ENCODE peak calls at places on chromosomes 5 and 9, in ten cellular contexts. One of them, this sample, is unnamed.

GRCh38 chr5:159359408-159359807 is 29.1 kb upstream of the IL12B start:
- DNase-seq in mucosa of descending colon: no peak
- DNase-seq in transverse colon: no peak
- DNase-seq in CD8-positive, alpha-beta memory T cell: no peak
- DNase-seq in amniotic stem cell: no peak
- DNase-seq in A172: no peak
- DNase-seq in HFFc6: no peak
- DNase-seq in SW 1271: no peak
- DNase-seq in ELR: no peak
- DNase-seq in T-helper 2 cell: no peak
- DNase-seq in this sample: no peak

GRCh38 chr5:54217826-54218503 is 92.4 kb downstream of the ARL15 start:
- DNase-seq in mucosa of descending colon: no peak
- DNase-seq in transverse colon: no peak
- DNase-seq in CD8-positive, alpha-beta memory T cell: peak
- DNase-seq in amniotic stem cell: peak
- DNase-seq in A172: peak
- DNase-seq in HFFc6: peak
- DNase-seq in SW 1271: no peak
- DNase-seq in ELR: peak
- DNase-seq in T-helper 2 cell: no peak
- DNase-seq in this sample: peak

GRCh38 chr9:114804504-114804903 is 1.3 kb downstream of the TNFSF15 start:
- DNase-seq in mucosa of descending colon: peak
- DNase-seq in transverse colon: peak
- DNase-seq in CD8-positive, alpha-beta memory T cell: no peak
- DNase-seq in amniotic stem cell: no peak
- DNase-seq in A172: peak
- DNase-seq in HFFc6: peak
- DNase-seq in SW 1271: no peak
- DNase-seq in ELR: peak
- DNase-seq in T-helper 2 cell: no peak
- DNase-seq in this sample: peak

GRCh38 chr5:94776167-94776566 is 157.7 kb downstream of the SLF1 start:
- DNase-seq in mucosa of descending colon: no peak
- DNase-seq in transverse colon: no peak
- DNase-seq in CD8-positive, alpha-beta memory T cell: no peak
- DNase-seq in amniotic stem cell: no peak
- DNase-seq in A172: no peak
- DNase-seq in HFFc6: no peak
- DNase-seq in SW 1271: no peak
- DNase-seq in ELR: no peak
- DNase-seq in T-helper 2 cell: no peak
- DNase-seq in this sample: no peak

GRCh38 chr5:132802044-132802684 is 10.9 kb upstream of the SOWAHA start:
- DNase-seq in mucosa of descending colon: no peak
- DNase-seq in transverse colon: no peak
- DNase-seq in CD8-positive, alpha-beta memory T cell: no peak
- DNase-seq in amniotic stem cell: no peak
- DNase-seq in A172: no peak
- DNase-seq in HFFc6: no peak
- DNase-seq in SW 1271: no peak
- DNase-seq in ELR: no peak
- DNase-seq in T-helper 2 cell: no peak
- DNase-seq in this sample: no peak

GRCh38 chr5:170420809-170421412 is 31.7 kb upstream of the KCNMB1 start:
- DNase-seq in mucosa of descending colon: no peak
- DNase-seq in transverse colon: peak
- DNase-seq in CD8-positive, alpha-beta memory T cell: peak
- DNase-seq in amniotic stem cell: no peak
- DNase-seq in A172: peak
- DNase-seq in HFFc6: peak
- DNase-seq in SW 1271: no peak
- DNase-seq in ELR: peak
- DNase-seq in T-helper 2 cell: peak
- DNase-seq in this sample: peak

GRCh38 chr9:123372766-123373446 is 16.9 kb downstream of the CRB2 start:
- DNase-seq in mucosa of descending colon: no peak
- DNase-seq in transverse colon: no peak
- DNase-seq in CD8-positive, alpha-beta memory T cell: no peak
- DNase-seq in amniotic stem cell: no peak
- DNase-seq in A172: no peak
- DNase-seq in HFFc6: no peak
- DNase-seq in SW 1271: no peak
- DNase-seq in ELR: no peak
- DNase-seq in T-helper 2 cell: no peak
- DNase-seq in this sample: no peak

GRCh38 chr9:15115041-15115440 is 192.0 kb downstream of the TTC39B start:
- DNase-seq in mucosa of descending colon: no peak
- DNase-seq in transverse colon: no peak
- DNase-seq in CD8-positive, alpha-beta memory T cell: no peak
- DNase-seq in amniotic stem cell: no peak
- DNase-seq in A172: no peak
- DNase-seq in HFFc6: no peak
- DNase-seq in SW 1271: no peak
- DNase-seq in ELR: no peak
- DNase-seq in T-helper 2 cell: no peak
- DNase-seq in this sample: no peak

GRCh38 chr5:122259995-122260394 is 52.0 kb upstream of the SNCAIP start:
- DNase-seq in mucosa of descending colon: no peak
- DNase-seq in transverse colon: no peak
- DNase-seq in CD8-positive, alpha-beta memory T cell: no peak
- DNase-seq in amniotic stem cell: no peak
- DNase-seq in A172: peak
- DNase-seq in HFFc6: peak
- DNase-seq in SW 1271: no peak
- DNase-seq in ELR: peak
- DNase-seq in T-helper 2 cell: no peak
- DNase-seq in this sample: no peak

GRCh38 chr9:79266986-79267385 is 304.8 kb upstream of the TLE4 start:
- DNase-seq in mucosa of descending colon: no peak
- DNase-seq in transverse colon: no peak
- DNase-seq in CD8-positive, alpha-beta memory T cell: no peak
- DNase-seq in amniotic stem cell: no peak
- DNase-seq in A172: no peak
- DNase-seq in HFFc6: peak
- DNase-seq in SW 1271: no peak
- DNase-seq in ELR: peak
- DNase-seq in T-helper 2 cell: no peak
- DNase-seq in this sample: no peak

GRCh38 chr9:14661421-14662059 is 31.7 kb downstream of the ZDHHC21 start:
- DNase-seq in mucosa of descending colon: no peak
- DNase-seq in transverse colon: no peak
- DNase-seq in CD8-positive, alpha-beta memory T cell: no peak
- DNase-seq in amniotic stem cell: no peak
- DNase-seq in A172: peak
- DNase-seq in HFFc6: no peak
- DNase-seq in SW 1271: no peak
- DNase-seq in ELR: peak
- DNase-seq in T-helper 2 cell: no peak
- DNase-seq in this sample: no peak

GRCh38 chr5:179345429-179346321 is at the start of gene ADAMTS2:
- DNase-seq in mucosa of descending colon: peak
- DNase-seq in transverse colon: peak
- DNase-seq in CD8-positive, alpha-beta memory T cell: no peak
- DNase-seq in amniotic stem cell: peak
- DNase-seq in A172: no peak
- DNase-seq in HFFc6: no peak
- DNase-seq in SW 1271: no peak
- DNase-seq in ELR: peak
- DNase-seq in T-helper 2 cell: no peak
- DNase-seq in this sample: peak

GRCh38 chr9:112552229-112553050 is 65.8 kb downstream of the KIAA1958 start:
- DNase-seq in mucosa of descending colon: no peak
- DNase-seq in transverse colon: no peak
- DNase-seq in CD8-positive, alpha-beta memory T cell: no peak
- DNase-seq in amniotic stem cell: no peak
- DNase-seq in A172: no peak
- DNase-seq in HFFc6: no peak
- DNase-seq in SW 1271: no peak
- DNase-seq in ELR: no peak
- DNase-seq in T-helper 2 cell: no peak
- DNase-seq in this sample: no peak

GRCh38 chr9:126791406-126792230 is 13.2 kb upstream of the ZBTB43 start:
- DNase-seq in mucosa of descending colon: no peak
- DNase-seq in transverse colon: no peak
- DNase-seq in CD8-positive, alpha-beta memory T cell: no peak
- DNase-seq in amniotic stem cell: peak
- DNase-seq in A172: peak
- DNase-seq in HFFc6: peak
- DNase-seq in SW 1271: peak
- DNase-seq in ELR: peak
- DNase-seq in T-helper 2 cell: no peak
- DNase-seq in this sample: no peak

GRCh38 chr5:107486489-107486888 is 184.2 kb downstream of the EFNA5 start:
- DNase-seq in mucosa of descending colon: no peak
- DNase-seq in transverse colon: no peak
- DNase-seq in CD8-positive, alpha-beta memory T cell: peak
- DNase-seq in amniotic stem cell: no peak
- DNase-seq in A172: peak
- DNase-seq in HFFc6: no peak
- DNase-seq in SW 1271: no peak
- DNase-seq in ELR: peak
- DNase-seq in T-helper 2 cell: peak
- DNase-seq in this sample: no peak

GRCh38 chr5:43996221-43996620 is 393.0 kb downstream of the FGF10 start:
- DNase-seq in mucosa of descending colon: no peak
- DNase-seq in transverse colon: no peak
- DNase-seq in CD8-positive, alpha-beta memory T cell: no peak
- DNase-seq in amniotic stem cell: no peak
- DNase-seq in A172: no peak
- DNase-seq in HFFc6: no peak
- DNase-seq in SW 1271: no peak
- DNase-seq in ELR: no peak
- DNase-seq in T-helper 2 cell: no peak
- DNase-seq in this sample: no peak

GRCh38 chr5:67773439-67773988 is 442.0 kb upstream of the PIK3R1 start:
- DNase-seq in mucosa of descending colon: peak
- DNase-seq in transverse colon: peak
- DNase-seq in CD8-positive, alpha-beta memory T cell: no peak
- DNase-seq in amniotic stem cell: no peak
- DNase-seq in A172: peak
- DNase-seq in HFFc6: no peak
- DNase-seq in SW 1271: no peak
- DNase-seq in ELR: no peak
- DNase-seq in T-helper 2 cell: no peak
- DNase-seq in this sample: no peak

GRCh38 chr5:10063997-10064396 is 185.7 kb downstream of the ATPSCKMT start:
- DNase-seq in mucosa of descending colon: no peak
- DNase-seq in transverse colon: no peak
- DNase-seq in CD8-positive, alpha-beta memory T cell: no peak
- DNase-seq in amniotic stem cell: no peak
- DNase-seq in A172: no peak
- DNase-seq in HFFc6: no peak
- DNase-seq in SW 1271: no peak
- DNase-seq in ELR: no peak
- DNase-seq in T-helper 2 cell: no peak
- DNase-seq in this sample: no peak

GRCh38 chr5:132754947-132755346 is 7.7 kb downstream of the CCNI2 start:
- DNase-seq in mucosa of descending colon: no peak
- DNase-seq in transverse colon: peak
- DNase-seq in CD8-positive, alpha-beta memory T cell: no peak
- DNase-seq in amniotic stem cell: no peak
- DNase-seq in A172: peak
- DNase-seq in HFFc6: peak
- DNase-seq in SW 1271: no peak
- DNase-seq in ELR: peak
- DNase-seq in T-helper 2 cell: no peak
- DNase-seq in this sample: no peak

GRCh38 chr5:170306381-170306790 is 8.8 kb upstream of the LCP2 start:
- DNase-seq in mucosa of descending colon: no peak
- DNase-seq in transverse colon: no peak
- DNase-seq in CD8-positive, alpha-beta memory T cell: no peak
- DNase-seq in amniotic stem cell: no peak
- DNase-seq in A172: peak
- DNase-seq in HFFc6: no peak
- DNase-seq in SW 1271: no peak
- DNase-seq in ELR: peak
- DNase-seq in T-helper 2 cell: no peak
- DNase-seq in this sample: peak

GRCh38 chr5:138282918-138283742 is 8.7 kb upstream of the GFRA3 start:
- DNase-seq in mucosa of descending colon: no peak
- DNase-seq in transverse colon: peak
- DNase-seq in CD8-positive, alpha-beta memory T cell: no peak
- DNase-seq in amniotic stem cell: peak
- DNase-seq in A172: peak
- DNase-seq in HFFc6: peak
- DNase-seq in SW 1271: peak
- DNase-seq in ELR: peak
- DNase-seq in T-helper 2 cell: no peak
- DNase-seq in this sample: peak

GRCh38 chr5:95102080-95102479 is 182.8 kb downstream of the MCTP1 start:
- DNase-seq in mucosa of descending colon: no peak
- DNase-seq in transverse colon: no peak
- DNase-seq in CD8-positive, alpha-beta memory T cell: no peak
- DNase-seq in amniotic stem cell: no peak
- DNase-seq in A172: no peak
- DNase-seq in HFFc6: no peak
- DNase-seq in SW 1271: no peak
- DNase-seq in ELR: no peak
- DNase-seq in T-helper 2 cell: no peak
- DNase-seq in this sample: no peak

This sample was measured in stomach.